ENCODE peak calls at places on chromosome 19, in five cellular contexts. X is heart left ventricle, I is astrocyte of the spinal cord, G is heart right ventricle, B is tibial nerve. C is an unnamed sample.

GRCh38 chr19:34828156-34828555 is 55.1 kb upstream of the ZNF599 start:
- DNase-seq in I (no peak), G (no peak), X (no peak), B (no peak), C (no peak)

GRCh38 chr19:16088351-16088984 is 12.2 kb downstream of the TPM4 start:
- DNase-seq in G (no peak), X (no peak), B (no peak), I (no peak), C (no peak)

GRCh38 chr19:610801-611505 is 21.3 kb downstream of the HCN2 start:
- DNase-seq in I (peak), G (peak), B (peak), X (peak), C (no peak)

GRCh38 chr19:17841810-17842662 is 5.7 kb downstream of the JAK3 start:
- DNase-seq in G (peak), B (peak), X (peak), I (peak), C (no peak)

GRCh38 chr19:17183271-17183757 is 31.8 kb upstream of the USE1 start:
- DNase-seq in G (no peak), I (no peak), X (no peak), B (no peak), C (no peak)

GRCh38 chr19:48480476-48481190 is 11.5 kb downstream of the CYTH2 start:
- DNase-seq in I (peak), B (peak), G (peak), X (peak), C (no peak)

GRCh38 chr19:9848060-9848459 is 12.9 kb downstream of the PIN1 start:
- DNase-seq in X (no peak), B (no peak), I (no peak), G (no peak), C (no peak)

GRCh38 chr19:6318772-6319171 is 14.6 kb downstream of the ACER1 start:
- DNase-seq in G (no peak), B (no peak), I (peak), X (no peak), C (no peak)

GRCh38 chr19:34316247-34316646 is 48.7 kb upstream of the GPI start:
- DNase-seq in G (no peak), B (no peak), I (no peak), X (no peak), C (no peak)

GRCh38 chr19:55319786-55320185 is 5.4 kb downstream of the TMEM150B start:
- DNase-seq in I (peak), B (no peak), G (peak), X (no peak), C (no peak)

GRCh38 chr19:18058208-18059009 is 28.3 kb downstream of the IL12RB1 start:
- DNase-seq in G (peak), B (peak), X (peak), I (peak), C (peak)

GRCh38 chr19:1396019-1396767 is 5.1 kb downstream of the GAMT start:
- DNase-seq in B (no peak), X (no peak), I (no peak), G (no peak), C (no peak)

GRCh38 chr19:38852231-38853044 is 2.7 kb upstream of the HNRNPL start:
- DNase-seq in G (peak), B (peak), X (peak), I (peak), C (no peak)

GRCh38 chr19:12913011-12913561 is 6.0 kb downstream of the SYCE2 start:
- DNase-seq in X (peak), G (peak), I (peak), B (peak), C (no peak)

GRCh38 chr19:13051581-13052165 is 51.0 kb downstream of the LYL1 start:
- DNase-seq in G (no peak), X (peak), B (peak), I (peak), C (no peak)

GRCh38 chr19:10615429-10616023 is 9.8 kb upstream of the SLC44A2 start:
- DNase-seq in I (no peak), G (no peak), X (no peak), B (no peak), C (no peak)

GRCh38 chr19:29964171-29964570 is 22.1 kb downstream of the URI1 start:
- DNase-seq in I (no peak), X (no peak), G (no peak), B (no peak), C (no peak)

GRCh38 chr19:6802336-6803035 is 30.0 kb downstream of the VAV1 start:
- DNase-seq in I (no peak), B (peak), G (peak), X (peak), C (peak)

GRCh38 chr19:39997595-39998216 is 846 bp downstream of the ZNF546 start:
- DNase-seq in X (no peak), I (no peak), G (no peak), B (no peak), C (no peak)

GRCh38 chr19:18160792-18161690 is 8.1 kb downstream of the PIK3R2 start:
- DNase-seq in I (peak), G (no peak), X (peak), B (peak), C (no peak)

GRCh38 chr19:24078688-24079087 is 8.3 kb upstream of the ZNF254 start:
- DNase-seq in I (no peak), X (no peak), B (no peak), G (no peak), C (no peak)

GRCh38 chr19:1076951-1077350 is 10.0 kb downstream of the ARHGAP45 start:
- DNase-seq in X (peak), I (no peak), B (no peak), G (peak), C (peak)

GRCh38 chr19:12875086-12875485 is 6.2 kb downstream of the DNASE2 start:
- DNase-seq in I (no peak), G (no peak), X (no peak), B (no peak), C (no peak)

GRCh38 chr19:39825531-39826076 is 8.4 kb downstream of the DYRK1B start:
- DNase-seq in B (no peak), X (no peak), G (no peak), I (no peak), C (no peak)

GRCh38 chr19:14496849-14497346 is 971 bp upstream of the GIPC1 start:
- DNase-seq in I (no peak), B (no peak), G (no peak), X (no peak), C (no peak)

GRCh38 chr19:491146-491741 is 5.0 kb upstream of the MADCAM1 start:
- DNase-seq in B (no peak), G (no peak), X (no peak), I (no peak), C (no peak)

GRCh38 chr19:17303940-17304267 is 679 bp upstream of the ABHD8 start:
- DNase-seq in I (no peak), X (no peak), G (no peak), B (no peak), C (no peak)

GRCh38 chr19:18460313-18460712 is 22.4 kb upstream of the ISYNA1 start:
- DNase-seq in X (peak), I (peak), G (peak), B (peak), C (no peak)

GRCh38 chr19:748274-748598 is 2.7 kb upstream of the MISP start:
- DNase-seq in B (no peak), I (no peak), X (no peak), G (no peak), C (no peak)

GRCh38 chr19:45568732-45569131 is 15.9 kb downstream of the OPA3 start:
- DNase-seq in X (no peak), B (no peak), G (no peak), I (peak), C (no peak)

GRCh38 chr19:41612483-41612882 is 14.4 kb downstream of the CEACAM4 start:
- DNase-seq in I (no peak), X (peak), G (no peak), B (no peak), C (no peak)

GRCh38 chr19:13010992-13011652 is 15.8 kb downstream of the NFIX start:
- DNase-seq in G (no peak), I (no peak), X (no peak), B (no peak), C (no peak)

GRCh38 chr19:58538257-58539168 is 5.4 kb upstream of the TRIM28 start:
- DNase-seq in I (no peak), G (peak), X (peak), B (no peak), C (no peak)

GRCh38 chr19:36058481-36059179 is 3.9 kb downstream of the WDR62 start:
- DNase-seq in X (no peak), B (no peak), I (no peak), G (no peak), C (no peak)

GRCh38 chr19:36061367-36061766 is 6.7 kb downstream of the WDR62 start:
- DNase-seq in I (no peak), B (no peak), X (no peak), G (no peak), C (no peak)

GRCh38 chr19:36064829-36065228 is 10.1 kb downstream of the WDR62 start:
- DNase-seq in G (no peak), B (no peak), I (no peak), X (no peak), C (no peak)

GRCh38 chr19:36059180-36059910 is 4.6 kb downstream of the WDR62 start:
- DNase-seq in G (no peak), I (no peak), B (no peak), X (no peak), C (no peak)

GRCh38 chr19:36060430-36060829 is 5.7 kb downstream of the WDR62 start:
- DNase-seq in G (peak), B (peak), I (peak), X (peak), C (no peak)
- TF ChIP-seq CTCF in G (peak), B (peak), I (peak), X (peak), C (peak)

GRCh38 chr19:2579678-2580280 is 103.9 kb downstream of the GADD45B start:
- DNase-seq in I (no peak), X (no peak), G (no peak), B (no peak), C (no peak)
- H3K4me3 ChIP-seq in I (peak), X (peak), G (peak), B (peak), C (no peak)

GRCh38 chr19:46716013-46716671 is 772 bp downstream of the PRKD2 start:
- DNase-seq in B (no peak), X (peak), G (no peak), I (no peak), C (no peak)
- TF ChIP-seq CTCF in B (no peak), X (no peak), G (peak), I (no peak), C (peak)

GRCh38 chr19:54312011-54312410 is 955 bp downstream of the LILRA5 start:
- DNase-seq in B (no peak), G (no peak), I (no peak), X (no peak), C (no peak)

GRCh38 chr19:54307389-54307788 is 5.6 kb downstream of the LILRA5 start:
- DNase-seq in B (no peak), G (no peak), X (no peak), I (no peak), C (no peak)

GRCh38 chr19:54311486-54311885 is 1.5 kb downstream of the LILRA5 start:
- DNase-seq in B (no peak), G (no peak), I (no peak), X (no peak), C (no peak)

GRCh38 chr19:54310543-54310942 is 2.4 kb downstream of the LILRA5 start:
- DNase-seq in I (no peak), X (no peak), B (no peak), G (no peak), C (no peak)

GRCh38 chr19:54309811-54310210 is 3.2 kb downstream of the LILRA5 start:
- DNase-seq in I (no peak), B (no peak), X (no peak), G (no peak), C (no peak)
- H3K4me3 ChIP-seq in I (no peak), B (no peak), X (no peak), G (peak), C (no peak)

GRCh38 chr19:8589177-8589714 is 12.0 kb upstream of the MYO1F start:
- DNase-seq in X (no peak), I (no peak), B (no peak), G (no peak), C (no peak)

GRCh38 chr19:8595651-8596050 is 14.9 kb downstream of the ADAMTS10 start:
- DNase-seq in G (no peak), B (no peak), X (no peak), I (no peak), C (no peak)

GRCh38 chr19:8592231-8593009 is 15.2 kb upstream of the MYO1F start:
- DNase-seq in B (peak), I (peak), G (peak), X (peak), C (no peak)

GRCh38 chr19:8596168-8596567 is 14.3 kb downstream of the ADAMTS10 start:
- DNase-seq in B (no peak), X (no peak), I (no peak), G (no peak), C (no peak)

DNA sequence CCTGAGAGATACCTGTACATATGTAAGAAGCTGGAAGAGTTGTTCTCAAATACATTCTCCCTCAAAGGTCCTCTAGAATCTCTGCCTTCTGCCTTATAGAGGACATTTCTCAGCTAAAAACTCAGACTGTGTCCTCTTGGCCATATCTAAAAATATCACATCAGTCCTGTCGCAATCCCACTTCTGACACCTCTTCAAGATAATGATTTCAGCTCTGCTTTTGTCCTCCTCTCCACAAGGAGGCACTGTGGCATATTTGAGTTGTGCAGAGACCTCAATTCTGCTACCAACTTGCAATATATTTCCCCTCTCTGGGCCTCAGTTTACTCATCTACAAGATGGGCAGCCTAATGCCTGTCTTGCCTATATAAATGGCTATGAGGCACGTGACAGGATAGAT is 16.6 kb downstream of the ADAMTS10 start:
- DNase-seq in B (no peak), I (no peak), G (no peak), X (no peak), C (no peak)
- TF ChIP-seq CTCF in B (peak), I (peak), G (peak), X (no peak), C (peak)

DNA sequence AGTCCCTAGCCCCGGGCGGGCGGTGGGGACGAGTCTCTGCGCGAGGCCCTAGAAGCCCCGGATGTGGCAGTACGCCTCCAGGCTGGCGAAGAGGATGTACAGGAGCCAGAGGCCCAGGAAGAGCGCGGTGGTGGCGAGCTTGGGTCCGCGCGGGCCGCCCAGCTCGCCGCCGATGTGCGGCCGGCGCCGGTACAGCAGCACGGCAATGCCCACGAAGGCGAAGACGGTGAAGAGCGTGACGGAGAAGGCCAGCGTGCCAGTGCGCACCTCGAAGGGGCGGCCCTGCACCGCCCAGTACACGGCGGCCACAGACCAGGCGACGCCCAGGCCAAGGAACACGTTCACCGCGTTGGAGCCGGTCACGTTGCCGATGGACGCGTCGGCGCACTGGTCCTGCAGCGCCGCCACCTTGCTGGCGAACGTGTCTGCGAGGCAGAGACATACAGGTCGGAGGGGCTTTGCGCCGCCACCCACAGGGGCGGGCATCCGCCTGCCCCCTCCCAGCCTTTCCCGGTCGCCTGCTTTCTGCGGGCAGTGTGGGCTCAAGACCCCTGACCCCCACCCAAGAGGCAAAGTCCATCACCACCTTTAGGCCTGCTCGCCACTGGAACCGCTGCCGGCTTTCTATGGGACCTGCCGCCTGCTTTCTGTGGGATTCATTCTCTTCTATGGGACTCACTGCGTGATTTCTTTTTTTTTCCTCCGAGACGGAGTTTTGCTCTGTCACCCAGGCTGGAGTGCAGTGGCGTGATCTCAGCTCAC is 10.9 kb upstream of the MEIS3 start:
- DNase-seq in G (no peak), B (no peak), I (peak), X (no peak), C (no peak)
- H3K4me3 ChIP-seq in G (peak), B (peak), I (no peak), X (peak), C (no peak)

DNA sequence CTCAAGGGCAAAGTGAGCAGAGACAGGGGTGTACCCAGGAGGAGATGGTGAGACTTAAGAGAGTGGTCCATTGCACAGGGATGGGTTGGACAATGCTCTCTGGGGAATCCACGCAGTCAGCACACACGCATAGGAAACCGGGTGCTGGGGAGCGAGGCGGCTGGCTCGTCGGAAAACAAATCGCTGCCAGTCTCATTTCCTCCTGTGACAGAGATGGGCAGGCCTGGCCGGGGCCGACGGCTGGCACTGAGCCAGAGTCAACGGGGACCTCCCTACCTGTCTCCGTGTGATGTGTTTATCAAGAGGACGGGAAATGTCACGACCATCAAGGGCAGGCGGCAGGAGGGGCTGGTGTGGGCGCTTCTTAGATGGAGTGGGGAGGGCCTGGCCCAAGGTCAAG is 27.3 kb downstream of the PTPRS start:
- DNase-seq in X (no peak), G (no peak), I (no peak), B (no peak), C (no peak)
- TF ChIP-seq CTCF in X (no peak), G (no peak), I (no peak), B (no peak), C (no peak)

GRCh38 chr19:2490659-2491058 is 14.7 kb downstream of the GADD45B start:
- DNase-seq in B (no peak), I (no peak), X (no peak), G (no peak), C (no peak)

GRCh38 chr19:2487090-2487489 is 11.2 kb downstream of the GADD45B start:
- DNase-seq in B (no peak), X (no peak), G (no peak), I (no peak), C (no peak)

GRCh38 chr19:2487780-2488330 is 11.9 kb downstream of the GADD45B start:
- DNase-seq in G (no peak), I (no peak), B (no peak), X (no peak), C (no peak)

GRCh38 chr19:2488405-2488941 is 12.5 kb downstream of the GADD45B start:
- DNase-seq in B (no peak), I (no peak), G (no peak), X (no peak), C (no peak)

DNA sequence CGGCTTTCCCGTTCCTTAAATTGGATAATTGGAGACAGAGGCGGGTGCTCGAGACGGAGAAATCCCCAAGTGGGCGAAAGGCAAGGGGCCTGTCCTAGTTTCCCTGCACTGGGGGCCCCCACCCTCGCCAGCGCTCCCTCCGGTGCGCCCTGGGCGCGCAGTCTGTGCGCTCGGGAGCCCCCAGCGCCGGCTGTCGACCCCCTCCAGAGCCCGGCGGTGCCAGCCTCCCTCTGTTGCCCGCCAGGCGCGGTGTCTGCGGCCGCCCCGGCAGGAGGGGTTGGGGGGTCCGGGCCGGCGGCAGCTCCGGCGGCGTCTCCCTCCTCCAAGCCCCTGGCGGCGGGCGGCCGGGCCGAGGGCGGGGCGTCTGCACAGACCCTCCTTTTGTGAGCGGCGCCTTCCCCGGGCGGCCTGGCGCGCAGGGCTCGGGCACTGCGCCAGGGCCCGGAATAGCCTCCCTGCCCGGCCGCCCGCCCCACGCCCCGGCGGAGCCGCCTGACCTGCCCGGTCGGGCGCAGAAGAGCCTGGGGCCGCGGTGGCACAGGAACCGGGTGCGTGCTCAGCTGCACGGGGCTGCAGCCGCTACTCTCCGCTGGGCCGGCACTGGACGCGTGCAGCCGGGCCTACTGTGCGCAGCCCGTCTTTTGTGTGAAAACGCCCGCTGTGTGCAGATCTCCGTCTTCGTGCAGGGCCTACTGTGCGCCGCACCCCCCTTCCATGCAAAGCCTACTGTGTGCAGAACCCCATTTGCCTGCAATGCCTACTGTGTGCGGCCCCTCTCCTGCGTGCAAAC is 13.2 kb downstream of the GADD45B start:
- DNase-seq in I (peak), X (peak), B (no peak), G (peak), C (no peak)
- H3K4me3 ChIP-seq in I (peak), X (peak), B (peak), G (peak), C (peak)

DNA sequence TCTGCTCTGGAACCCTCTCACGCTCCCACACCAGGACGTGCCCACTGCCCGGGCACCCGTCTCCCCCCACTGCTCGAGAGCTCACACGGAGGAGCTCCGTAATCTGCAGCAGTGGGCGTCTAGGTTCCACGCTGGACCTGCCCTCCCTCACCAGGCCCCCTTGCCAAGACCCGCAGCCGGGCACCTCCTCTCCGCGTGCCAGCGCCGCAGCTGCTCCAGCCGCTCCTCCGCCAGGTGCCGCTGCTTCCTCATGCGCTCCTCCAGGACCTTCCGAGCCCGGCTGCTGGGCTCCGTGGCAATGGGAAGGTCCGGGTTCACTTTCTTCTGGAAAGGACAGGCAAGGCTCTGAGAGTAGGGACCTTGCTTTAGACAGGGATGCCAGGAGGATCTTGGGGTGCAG is 35.0 kb upstream of the MATK start:
- DNase-seq in X (no peak), G (no peak), B (no peak), I (no peak), C (no peak)
- TF ChIP-seq CTCF in X (no peak), G (no peak), B (no peak), I (no peak), C (no peak)

C was measured in GM12864.